ENCODE peak calls at places on chromosomes 11 and 22, in ten cellular contexts. P is H1, G is upper lobe of left lung, J is SK-N-SH, H is endothelial cell of umbilical vein, L is HCT116, A is GM23338, C is prostate gland, F is transverse colon, W is stomach. I is an unnamed sample.

GRCh38 chr11:104623518-104623917 is 274.7 kb downstream of the CASP12 start:
- DNase-seq in C (no peak), H (peak; percentile 32), L (no peak), G (no peak), J (no peak), P (no peak), A (no peak), W (no peak), F (no peak), I (no peak)

GRCh38 chr22:30643055-30643875 is 7.7 kb downstream of the SLC35E4 start:
- DNase-seq in A (no peak), J (no peak), C (no peak), W (no peak), L (no peak), P (no peak), G (no peak), F (no peak), H (no peak), I (no peak)

GRCh38 chr11:65546217-65546958 is 11.8 kb downstream of the LTBP3 start:
- DNase-seq in L (peak; percentile 50), F (peak; percentile 99), W (peak; percentile 98), A (peak; percentile 95), G (peak; percentile 98), H (peak; percentile 44), P (peak; percentile 100), C (peak; percentile 94), J (peak; percentile 88), I (peak; percentile 88)

GRCh38 chr11:65615950-65616574 is 486 bp downstream of the PCNX3 start:
- DNase-seq in A (peak; percentile 57), P (no peak), L (no peak), J (peak; percentile 89), F (no peak), G (no peak), W (peak; percentile 37), C (no peak), H (no peak), I (no peak)

GRCh38 chr22:20524004-20524481 is 16.6 kb downstream of the MED15 start:
- DNase-seq in G (no peak), P (no peak), C (no peak), L (no peak), H (no peak), W (no peak), J (peak; percentile 49), F (no peak), A (no peak), I (no peak)

GRCh38 chr11:65279713-65280459 is 18.1 kb downstream of the POLA2 start:
- DNase-seq in L (peak; percentile 96), C (no peak), W (peak; percentile 38), H (peak; percentile 89), J (no peak), F (no peak), P (no peak), G (peak; percentile 33), A (no peak), I (no peak)

GRCh38 chr11:118908931-118909618 is 16.7 kb downstream of the BCL9L start:
- DNase-seq in J (peak; percentile 89), H (peak; percentile 70), C (peak; percentile 70), L (no peak), F (peak; percentile 71), G (peak; percentile 72), W (peak; percentile 72), A (peak; percentile 80), P (peak; percentile 77), I (peak; percentile 77)

GRCh38 chr11:103035656-103036434 is 56.1 kb downstream of the DCUN1D5 start:
- DNase-seq in G (no peak), C (peak; percentile 34), H (peak; percentile 91), W (no peak), P (no peak), J (peak; percentile 43), L (peak; percentile 84), A (peak; percentile 82), F (no peak), I (no peak)

GRCh38 chr11:113778111-113778910 is 1.3 kb upstream of the CLDN25 start:
- DNase-seq in G (no peak), W (peak; percentile 51), C (peak; percentile 67), A (no peak), L (no peak), F (no peak), J (peak; percentile 58), P (no peak), H (peak; percentile 65), I (peak; percentile 83)

DNA sequence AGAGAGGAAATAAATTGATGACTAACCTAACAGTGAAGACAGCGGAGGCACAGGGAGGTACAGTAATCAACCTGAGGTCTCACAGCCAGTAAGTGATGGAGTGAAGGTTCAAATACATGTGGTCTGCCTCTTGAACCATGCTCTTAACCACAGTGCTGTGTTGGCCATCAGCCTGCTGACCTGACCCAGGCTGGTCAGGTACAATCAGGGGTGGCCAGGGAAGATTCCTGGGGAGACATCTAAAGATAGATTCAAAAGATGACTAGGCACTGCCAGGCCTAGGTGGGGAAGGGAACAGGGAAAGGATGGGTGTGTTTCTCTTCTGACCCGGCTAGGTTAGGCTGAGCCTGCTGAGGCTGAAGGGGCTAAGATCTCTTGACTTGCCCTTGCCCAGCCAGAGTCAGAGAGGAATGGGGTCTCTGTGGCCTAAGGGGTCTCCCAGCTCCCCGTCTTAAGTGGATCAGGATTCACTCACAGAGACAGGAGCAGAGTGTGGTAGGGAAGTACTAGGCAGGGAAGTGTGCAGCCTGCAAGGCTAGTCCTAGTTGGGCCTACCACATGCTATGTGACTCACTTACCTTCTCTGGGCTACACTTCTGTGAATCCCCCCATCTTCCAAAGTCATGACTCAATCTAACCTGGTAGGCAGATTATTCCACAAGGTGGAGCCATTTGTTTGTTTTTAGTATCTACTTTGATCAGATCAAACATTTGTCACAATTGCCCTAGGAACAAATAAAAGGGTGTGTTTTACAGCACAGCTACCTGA is 10.4 kb upstream of the SREBF2 start:
- DNase-seq in H (peak; percentile 65), A (peak; percentile 79), F (no peak), L (peak; percentile 62), P (no peak), W (no peak), J (peak; percentile 45), G (no peak), C (peak; percentile 58), I (no peak)
- TF ChIP-seq CTCF in H (peak; percentile 29), A (peak; percentile 67), F (peak; percentile 87), L (peak; percentile 68), P (peak; percentile 36), W (no peak), J (peak; percentile 48), G (peak; percentile 65), C (peak; percentile 62), I (peak; percentile 70)

GRCh38 chr11:20110908-20111669 is 49.2 kb downstream of the DBX1 start:
- DNase-seq in H (peak; percentile 61), C (peak; percentile 35), A (peak; percentile 93), L (peak; percentile 72), J (peak; percentile 78), P (peak; percentile 76), G (peak; percentile 35), W (peak; percentile 58), F (peak; percentile 55), I (no peak)

GRCh38 chr11:20111871-20112270 is 48.4 kb downstream of the DBX1 start:
- DNase-seq in F (no peak), J (no peak), P (no peak), L (no peak), W (no peak), C (no peak), A (no peak), G (no peak), H (no peak), I (no peak)

GRCh38 chr11:20114588-20114987 is 45.7 kb downstream of the DBX1 start:
- DNase-seq in F (no peak), P (no peak), H (no peak), C (no peak), L (no peak), J (no peak), G (no peak), W (no peak), A (no peak), I (no peak)

GRCh38 chr11:20113147-20113435 is 47.2 kb downstream of the DBX1 start:
- DNase-seq in L (no peak), F (no peak), J (no peak), A (no peak), P (no peak), C (no peak), H (no peak), W (no peak), G (no peak), I (peak; percentile 48)

DNA sequence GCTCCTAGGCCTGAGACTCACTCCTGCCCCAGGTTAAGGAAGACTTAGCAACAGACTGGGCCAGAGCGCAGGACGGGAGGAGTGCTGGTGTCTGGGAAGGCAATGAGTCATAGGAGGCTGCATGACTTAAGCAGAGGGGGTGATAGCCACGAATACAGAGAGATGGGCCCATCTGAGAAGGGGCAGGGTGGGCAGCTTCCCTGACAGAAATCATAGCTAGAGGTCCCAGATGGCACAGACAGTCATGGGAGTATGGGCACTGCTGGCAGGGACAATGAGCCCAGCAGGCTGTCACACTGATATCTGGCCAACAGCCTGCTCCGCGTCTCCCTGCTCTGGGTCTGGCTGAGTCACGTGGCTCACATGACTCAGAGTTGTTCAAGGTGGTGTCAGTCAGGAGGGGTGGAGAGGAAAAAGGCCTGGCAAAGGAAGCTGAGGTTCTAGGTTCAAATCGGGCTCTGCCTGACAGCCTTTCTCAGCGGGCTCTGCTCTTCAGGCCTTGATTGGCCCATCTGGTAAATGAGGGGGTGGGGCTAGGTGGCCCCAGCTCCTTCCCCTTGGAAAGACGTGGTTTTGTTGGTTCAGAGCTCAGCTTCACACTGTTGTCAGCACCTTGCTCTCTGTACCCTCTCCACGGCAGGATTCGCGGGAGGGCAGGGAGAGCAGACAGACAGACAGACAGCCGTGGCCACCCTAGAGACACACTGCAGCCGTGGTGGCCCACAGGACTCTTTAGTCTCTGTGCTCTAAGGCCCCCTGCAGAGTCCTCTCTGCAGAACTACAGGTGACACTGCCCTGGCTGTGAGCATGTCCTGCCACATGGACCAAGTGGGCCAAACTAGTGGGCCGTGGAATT is 47.8 kb downstream of the DBX1 start:
- DNase-seq in A (no peak), L (peak; percentile 82), F (peak; percentile 75), H (peak; percentile 97), J (peak; percentile 44), W (peak; percentile 79), G (peak; percentile 64), P (no peak), C (peak; percentile 68), I (peak; percentile 65)
- TF ChIP-seq POLR2AphosphoS5 in A (no peak), L (peak; percentile 29), F (peak; percentile 54), H (peak; percentile 74), J (peak; percentile 47), W (peak; percentile 61), G (no peak), P (no peak), C (peak; percentile 77), I (peak; percentile 47)

GRCh38 chr11:132123854-132124835 is 753.7 kb downstream of the NTM start:
- DNase-seq in A (peak; percentile 71), J (no peak), F (no peak), P (no peak), L (no peak), G (no peak), H (no peak), W (no peak), C (no peak), I (no peak)
- TF ChIP-seq CTCF in A (peak; percentile 56), J (peak; percentile 26), F (no peak), P (peak; percentile 44), L (no peak), G (no peak), H (no peak), W (no peak), C (no peak), I (no peak)

DNA sequence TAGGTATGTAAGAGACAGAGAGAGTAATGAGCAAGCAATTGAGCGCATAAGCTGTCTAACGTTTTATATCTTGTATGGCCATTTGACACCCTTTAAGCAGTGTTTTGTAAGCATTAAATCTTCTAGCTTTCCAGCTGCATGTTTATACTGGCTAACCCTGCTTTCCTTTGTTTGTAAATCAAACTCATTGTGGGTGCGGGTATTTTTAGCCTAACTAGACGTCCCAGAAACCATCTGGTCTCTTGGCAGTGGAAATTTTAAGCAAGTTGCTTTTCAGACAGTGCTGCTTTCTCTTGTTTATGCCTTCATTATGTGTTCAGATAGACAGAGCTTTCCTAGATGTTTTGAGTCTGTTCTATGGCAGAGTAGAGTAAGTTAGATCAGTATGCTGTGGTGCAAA is 73.5 kb downstream of the RNF169 start:
- DNase-seq in W (no peak), L (no peak), J (no peak), F (no peak), P (no peak), C (no peak), G (no peak), H (peak; percentile 97), A (no peak), I (no peak)
- TF ChIP-seq POLR2AphosphoS5 in W (peak; percentile 62), L (no peak), J (no peak), F (peak; percentile 49), P (no peak), C (peak; percentile 70), G (no peak), H (peak; percentile 68), A (no peak), I (no peak)

I was measured in breast epithelium.